ENCODE peak calls at places on chromosomes 11 and 22, in ten cellular contexts. One of them, this sample, is unnamed.

GRCh38 chr22:17860220-17860965 is 86.1 kb upstream of the BID start:
- DNase-seq in uterus: no peak
- DNase-seq in right lobe of liver: no peak
- DNase-seq in NB4: no peak
- DNase-seq in prostate gland: no peak
- DNase-seq in heart left ventricle: no peak
- DNase-seq in sigmoid colon: no peak
- DNase-seq in stomach: no peak
- DNase-seq in transverse colon: no peak
- DNase-seq in K562: no peak
- DNase-seq in this sample: no peak

GRCh38 chr11:533049-533585 is 2.3 kb downstream of the HRAS start:
- DNase-seq in uterus: peak; percentile 15
- DNase-seq in right lobe of liver: no peak
- DNase-seq in NB4: no peak
- DNase-seq in prostate gland: no peak
- DNase-seq in heart left ventricle: no peak
- DNase-seq in sigmoid colon: no peak
- DNase-seq in stomach: no peak
- DNase-seq in transverse colon: no peak
- DNase-seq in K562: no peak
- DNase-seq in this sample: peak; percentile 11

GRCh38 chr11:76793391-76793811 is 10.2 kb downstream of the TSKU start:
- DNase-seq in uterus: peak; percentile 22
- DNase-seq in right lobe of liver: no peak
- DNase-seq in NB4: no peak
- DNase-seq in prostate gland: no peak
- DNase-seq in heart left ventricle: peak; percentile 4
- DNase-seq in sigmoid colon: peak; percentile 67
- DNase-seq in stomach: peak; percentile 15
- DNase-seq in transverse colon: no peak
- DNase-seq in K562: no peak
- DNase-seq in this sample: peak; percentile 19

GRCh38 chr11:133549796-133550195 is 17.5 kb upstream of the OPCML start:
- DNase-seq in uterus: no peak
- DNase-seq in right lobe of liver: no peak
- DNase-seq in NB4: no peak
- DNase-seq in prostate gland: no peak
- DNase-seq in heart left ventricle: no peak
- DNase-seq in sigmoid colon: no peak
- DNase-seq in stomach: no peak
- DNase-seq in transverse colon: no peak
- DNase-seq in K562: no peak
- DNase-seq in this sample: no peak

GRCh38 chr11:61654397-61654829 is 25.8 kb upstream of the DAGLA start:
- DNase-seq in uterus: no peak
- DNase-seq in right lobe of liver: no peak
- DNase-seq in NB4: peak; percentile 79
- DNase-seq in prostate gland: no peak
- DNase-seq in heart left ventricle: peak; percentile 67
- DNase-seq in sigmoid colon: peak; percentile 77
- DNase-seq in stomach: no peak
- DNase-seq in transverse colon: peak; percentile 53
- DNase-seq in K562: no peak
- DNase-seq in this sample: peak; percentile 25

GRCh38 chr11:66407651-66408050 is 13.2 kb upstream of the NPAS4 start:
- DNase-seq in uterus: no peak
- DNase-seq in right lobe of liver: no peak
- DNase-seq in NB4: no peak
- DNase-seq in prostate gland: no peak
- DNase-seq in heart left ventricle: no peak
- DNase-seq in sigmoid colon: no peak
- DNase-seq in stomach: no peak
- DNase-seq in transverse colon: no peak
- DNase-seq in K562: peak; percentile 23
- DNase-seq in this sample: no peak

GRCh38 chr22:49525776-49526535 is 301.7 kb downstream of the BRD1 start:
- DNase-seq in uterus: no peak
- DNase-seq in right lobe of liver: no peak
- DNase-seq in NB4: peak; percentile 95
- DNase-seq in prostate gland: no peak
- DNase-seq in heart left ventricle: no peak
- DNase-seq in sigmoid colon: peak; percentile 63
- DNase-seq in stomach: no peak
- DNase-seq in transverse colon: no peak
- DNase-seq in K562: no peak
- DNase-seq in this sample: no peak

GRCh38 chr11:15969281-15969680 is 387.1 kb downstream of the SOX6 start:
- DNase-seq in uterus: peak; percentile 29
- DNase-seq in right lobe of liver: peak; percentile 62
- DNase-seq in NB4: peak; percentile 78
- DNase-seq in prostate gland: peak; percentile 56
- DNase-seq in heart left ventricle: peak; percentile 72
- DNase-seq in sigmoid colon: peak; percentile 76
- DNase-seq in stomach: peak; percentile 61
- DNase-seq in transverse colon: peak; percentile 45
- DNase-seq in K562: peak; percentile 67
- DNase-seq in this sample: peak; percentile 81

GRCh38 chr22:41021655-41022454 is 70.5 kb upstream of the EP300 start:
- DNase-seq in uterus: peak; percentile 82
- DNase-seq in right lobe of liver: peak; percentile 75
- DNase-seq in NB4: peak; percentile 87
- DNase-seq in prostate gland: peak; percentile 60
- DNase-seq in heart left ventricle: peak; percentile 73
- DNase-seq in sigmoid colon: peak; percentile 88
- DNase-seq in stomach: peak; percentile 69
- DNase-seq in transverse colon: peak; percentile 81
- DNase-seq in K562: peak; percentile 79
- DNase-seq in this sample: peak; percentile 66

GRCh38 chr11:112889446-112889845 is 71.8 kb upstream of the NCAM1 start:
- DNase-seq in uterus: no peak
- DNase-seq in right lobe of liver: no peak
- DNase-seq in NB4: no peak
- DNase-seq in prostate gland: no peak
- DNase-seq in heart left ventricle: no peak
- DNase-seq in sigmoid colon: no peak
- DNase-seq in stomach: no peak
- DNase-seq in transverse colon: no peak
- DNase-seq in K562: no peak
- DNase-seq in this sample: no peak

GRCh38 chr11:2804701-2805387 is 80.7 kb downstream of the CDKN1C start:
- DNase-seq in uterus: peak; percentile 16
- DNase-seq in right lobe of liver: peak; percentile 48
- DNase-seq in NB4: no peak
- DNase-seq in prostate gland: no peak
- DNase-seq in heart left ventricle: peak; percentile 40
- DNase-seq in sigmoid colon: peak; percentile 64
- DNase-seq in stomach: peak; percentile 21
- DNase-seq in transverse colon: peak; percentile 6
- DNase-seq in K562: no peak
- DNase-seq in this sample: peak; percentile 1

DNA sequence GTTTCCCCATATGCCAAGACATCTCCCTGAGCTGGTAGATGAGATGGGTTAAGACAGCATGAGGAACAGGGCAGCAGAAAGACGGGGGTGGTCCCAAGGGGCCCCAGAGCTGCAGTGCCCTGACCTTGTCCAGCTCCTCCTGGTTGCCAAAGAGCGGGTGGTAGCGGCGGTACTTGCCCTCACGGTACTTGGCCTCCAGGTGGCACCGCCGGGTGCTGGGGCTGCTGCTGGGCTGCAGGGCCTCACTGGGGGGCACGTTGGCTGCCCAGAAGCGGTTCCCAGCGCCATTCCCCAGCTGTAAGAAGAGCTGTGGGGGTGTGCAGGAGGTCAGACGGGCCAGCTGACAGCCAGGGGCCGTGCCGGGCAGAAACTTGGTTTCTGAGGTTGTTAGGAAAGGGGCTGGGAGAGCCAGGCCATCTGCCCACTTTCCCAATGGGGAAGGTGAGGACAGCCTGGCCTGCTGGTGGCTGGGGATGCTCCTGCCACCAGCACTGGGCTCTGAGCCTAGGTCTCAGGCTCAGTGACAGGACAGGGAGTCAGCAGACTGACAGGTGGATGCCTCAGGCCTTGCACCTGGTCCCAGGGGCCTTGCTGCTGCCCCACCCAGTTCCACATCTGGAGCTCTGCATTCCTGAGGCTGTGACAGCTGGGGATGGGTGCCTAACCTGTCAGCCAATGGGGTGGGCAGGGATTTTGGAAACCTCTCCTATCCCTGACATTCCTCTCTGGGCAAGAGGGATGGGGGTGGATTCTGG is 30.0 kb upstream of the PDE2A start:
- DNase-seq in uterus: no peak
- DNase-seq in right lobe of liver: no peak
- DNase-seq in NB4: no peak
- DNase-seq in prostate gland: no peak
- DNase-seq in heart left ventricle: no peak
- DNase-seq in sigmoid colon: no peak
- DNase-seq in stomach: no peak
- DNase-seq in transverse colon: no peak
- DNase-seq in K562: no peak
- DNase-seq in this sample: no peak
- TF ChIP-seq POLR2A in uterus: no peak
- TF ChIP-seq POLR2A in right lobe of liver: no peak
- TF ChIP-seq POLR2A in NB4: no peak
- TF ChIP-seq POLR2A in prostate gland: no peak
- TF ChIP-seq POLR2A in heart left ventricle: no peak
- TF ChIP-seq POLR2A in sigmoid colon: no peak
- TF ChIP-seq POLR2A in stomach: no peak
- TF ChIP-seq POLR2A in transverse colon: no peak
- TF ChIP-seq POLR2A in K562: no peak
- TF ChIP-seq POLR2A in this sample: no peak

GRCh38 chr11:27312110-27312509 is 50.9 kb downstream of the CCDC34 start:
- DNase-seq in uterus: no peak
- DNase-seq in right lobe of liver: no peak
- DNase-seq in NB4: no peak
- DNase-seq in prostate gland: no peak
- DNase-seq in heart left ventricle: no peak
- DNase-seq in sigmoid colon: no peak
- DNase-seq in stomach: no peak
- DNase-seq in transverse colon: no peak
- DNase-seq in K562: no peak
- DNase-seq in this sample: no peak
- H3K4me3 ChIP-seq in uterus: no peak overlapping the region
- H3K4me3 ChIP-seq in right lobe of liver: no peak overlapping the region
- H3K4me3 ChIP-seq in NB4: no peak overlapping the region
- H3K4me3 ChIP-seq in prostate gland: no peak overlapping the region
- H3K4me3 ChIP-seq in heart left ventricle: no peak overlapping the region
- H3K4me3 ChIP-seq in sigmoid colon: no peak overlapping the region
- H3K4me3 ChIP-seq in stomach: no peak overlapping the region
- H3K4me3 ChIP-seq in transverse colon: no peak overlapping the region
- H3K4me3 ChIP-seq in K562: no peak overlapping the region
- H3K4me3 ChIP-seq in this sample: no peak overlapping the region

GRCh38 chr11:65353376-65353775 is 1.2 kb upstream of the TIGD3 start:
- DNase-seq in uterus: no peak
- DNase-seq in right lobe of liver: no peak
- DNase-seq in NB4: no peak
- DNase-seq in prostate gland: no peak
- DNase-seq in heart left ventricle: no peak
- DNase-seq in sigmoid colon: no peak
- DNase-seq in stomach: no peak
- DNase-seq in transverse colon: no peak
- DNase-seq in K562: no peak
- DNase-seq in this sample: no peak

GRCh38 chr11:65355776-65356393 is 1.3 kb downstream of the TIGD3 start:
- DNase-seq in uterus: peak; percentile 36
- DNase-seq in right lobe of liver: no peak
- DNase-seq in NB4: no peak
- DNase-seq in prostate gland: peak; percentile 31
- DNase-seq in heart left ventricle: no peak
- DNase-seq in sigmoid colon: peak; percentile 73
- DNase-seq in stomach: no peak
- DNase-seq in transverse colon: peak; percentile 37
- DNase-seq in K562: no peak
- DNase-seq in this sample: peak; percentile 32

GRCh38 chr11:65355013-65355775 is 643 bp downstream of the TIGD3 start:
- DNase-seq in uterus: peak; percentile 43
- DNase-seq in right lobe of liver: no peak
- DNase-seq in NB4: peak; percentile 82
- DNase-seq in prostate gland: no peak
- DNase-seq in heart left ventricle: no peak
- DNase-seq in sigmoid colon: peak; percentile 74
- DNase-seq in stomach: no peak
- DNase-seq in transverse colon: peak; percentile 58
- DNase-seq in K562: peak; percentile 87
- DNase-seq in this sample: no peak

GRCh38 chr11:65353900-65354264 is 669 bp upstream of the TIGD3 start:
- DNase-seq in uterus: no peak
- DNase-seq in right lobe of liver: no peak
- DNase-seq in NB4: no peak
- DNase-seq in prostate gland: no peak
- DNase-seq in heart left ventricle: no peak
- DNase-seq in sigmoid colon: no peak
- DNase-seq in stomach: no peak
- DNase-seq in transverse colon: no peak
- DNase-seq in K562: no peak
- DNase-seq in this sample: no peak

DNA sequence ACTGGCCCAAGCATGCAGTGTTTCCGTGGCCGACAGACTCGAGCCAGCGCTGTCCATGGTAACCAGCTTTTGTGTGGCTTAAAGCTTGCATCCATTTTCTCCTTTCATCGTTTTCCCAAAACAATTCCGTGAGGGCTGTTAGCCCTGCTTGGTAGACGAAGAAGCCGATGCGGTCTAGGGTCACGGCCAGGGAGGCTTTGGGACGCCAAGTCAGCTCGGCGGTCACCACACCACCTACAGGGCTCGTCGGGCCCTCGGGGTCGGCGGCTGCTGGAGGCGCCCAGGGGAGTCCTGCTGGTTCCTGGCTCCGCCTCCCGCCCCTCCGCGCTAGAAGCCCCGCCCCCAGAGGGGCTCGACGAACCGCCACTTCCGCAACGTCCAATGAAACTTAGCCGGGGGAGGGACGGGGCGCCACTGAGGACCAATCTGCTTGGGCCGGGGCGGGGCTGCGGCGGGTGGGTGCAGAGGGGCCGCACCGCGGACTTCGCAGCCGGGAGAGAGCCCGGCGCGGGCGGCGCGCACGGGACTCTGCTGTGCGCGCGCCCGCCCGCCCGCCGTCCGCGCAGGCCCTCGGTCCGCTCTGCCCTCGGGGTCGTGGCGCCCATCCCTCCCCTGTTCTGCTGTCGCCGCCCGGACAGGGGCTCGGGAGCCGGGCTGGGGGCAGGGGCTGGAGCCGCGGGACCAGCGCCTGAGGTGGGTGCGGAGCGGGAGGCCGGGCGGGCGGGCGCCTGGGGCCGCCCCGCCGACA is at the start of gene TIGD3:
- DNase-seq in uterus: peak; percentile 98
- DNase-seq in right lobe of liver: peak; percentile 97
- DNase-seq in NB4: peak; percentile 98
- DNase-seq in prostate gland: peak; percentile 98
- DNase-seq in heart left ventricle: peak; percentile 99
- DNase-seq in sigmoid colon: peak; percentile 99
- DNase-seq in stomach: peak; percentile 98
- DNase-seq in transverse colon: peak; percentile 99
- DNase-seq in K562: peak; percentile 99
- DNase-seq in this sample: peak; percentile 99
- TF ChIP-seq POLR2A in uterus: peak; percentile 83
- TF ChIP-seq POLR2A in right lobe of liver: peak; percentile 71
- TF ChIP-seq POLR2A in NB4: peak; percentile 50
- TF ChIP-seq POLR2A in prostate gland: peak; percentile 76
- TF ChIP-seq POLR2A in heart left ventricle: peak; percentile 84
- TF ChIP-seq POLR2A in sigmoid colon: no peak
- TF ChIP-seq POLR2A in stomach: no peak
- TF ChIP-seq POLR2A in transverse colon: no peak
- TF ChIP-seq POLR2A in K562: peak; percentile 42
- TF ChIP-seq POLR2A in this sample: peak; percentile 35

GRCh38 chr11:111230122-111230465 is 15.4 kb upstream of the POU2AF2 start:
- DNase-seq in uterus: no peak
- DNase-seq in right lobe of liver: no peak
- DNase-seq in NB4: no peak
- DNase-seq in prostate gland: no peak
- DNase-seq in heart left ventricle: no peak
- DNase-seq in sigmoid colon: no peak
- DNase-seq in stomach: no peak
- DNase-seq in transverse colon: no peak
- DNase-seq in K562: no peak
- DNase-seq in this sample: no peak
- H3K4me3 ChIP-seq in uterus: no peak overlapping the region
- H3K4me3 ChIP-seq in right lobe of liver: no peak overlapping the region
- H3K4me3 ChIP-seq in NB4: no peak overlapping the region
- H3K4me3 ChIP-seq in prostate gland: no peak overlapping the region
- H3K4me3 ChIP-seq in heart left ventricle: peak overlapping the region; percentile 62
- H3K4me3 ChIP-seq in sigmoid colon: no peak overlapping the region
- H3K4me3 ChIP-seq in stomach: peak overlapping the region; percentile 60
- H3K4me3 ChIP-seq in transverse colon: no peak overlapping the region
- H3K4me3 ChIP-seq in K562: no peak overlapping the region
- H3K4me3 ChIP-seq in this sample: no peak overlapping the region

This sample was measured in body of pancreas.